ENCODE peak calls at places on chromosomes 1 and 21, in nine cellular contexts. M, L, D, V, R, H, N, C and Q are unnamed samples.

GRCh38 chr1:103056423-103056822 is 51.9 kb downstream of the COL11A1 start:
- DNase-seq in D (no peak), R (no peak), H (no peak), V (peak; percentile 3), L (no peak), N (peak; percentile 12), M (no peak), C (no peak), Q (no peak)

GRCh38 chr1:18217398-18218043 is 109.9 kb downstream of the IGSF21 start:
- DNase-seq in L (no peak), R (peak; percentile 26), V (peak; percentile 17), H (no peak), M (no peak), C (peak; percentile 80), D (no peak), N (peak; percentile 37), Q (peak; percentile 15)

GRCh38 chr1:119711804-119712341 is at the start of gene PHGDH:
- DNase-seq in M (peak; percentile 88), L (no peak), R (peak; percentile 89), H (peak; percentile 76), N (peak; percentile 89), C (peak; percentile 96), D (no peak), V (peak; percentile 79), Q (peak; percentile 45)

GRCh38 chr1:25877155-25877554 is 1.6 kb upstream of the PAQR7 start:
- DNase-seq in R (no peak), V (no peak), D (no peak), H (no peak), N (no peak), M (no peak), L (no peak), C (no peak), Q (no peak)

GRCh38 chr1:212234431-212235298 is 50.5 kb upstream of the PPP2R5A start:
- DNase-seq in N (peak; percentile 73), H (peak; percentile 75), D (no peak), R (no peak), C (no peak), V (peak; percentile 96), M (peak; percentile 97), L (peak; percentile 4), Q (no peak)

GRCh38 chr1:81432654-81433109 is 368.1 kb upstream of the ADGRL2 start:
- DNase-seq in M (no peak), N (no peak), V (no peak), H (no peak), D (no peak), L (no peak), C (no peak), R (no peak), Q (no peak)

GRCh38 chr1:43451701-43452532 is 1.8 kb downstream of the HYI start:
- DNase-seq in V (no peak), C (no peak), L (no peak), N (no peak), M (no peak), D (no peak), H (no peak), R (no peak), Q (no peak)

GRCh38 chr1:236172041-236172579 is 29.8 kb downstream of the GPR137B start:
- DNase-seq in V (no peak), C (no peak), R (no peak), M (no peak), H (no peak), N (no peak), L (no peak), D (no peak), Q (no peak)

GRCh38 chr1:214397497-214397896 is 116.5 kb downstream of the SMYD2 start:
- DNase-seq in D (no peak), R (no peak), N (no peak), H (no peak), L (no peak), C (no peak), M (no peak), V (no peak), Q (no peak)

GRCh38 chr1:8211620-8212442 is 106.1 kb upstream of the SLC45A1 start:
- DNase-seq in M (peak; percentile 100), H (no peak), C (peak; percentile 43), N (peak; percentile 72), L (no peak), D (no peak), R (no peak), V (peak; percentile 99), Q (no peak)

GRCh38 chr1:230548997-230549396 is 93.3 kb upstream of the COG2 start:
- DNase-seq in R (no peak), L (no peak), N (no peak), V (no peak), C (no peak), D (no peak), H (no peak), M (no peak), Q (no peak)

GRCh38 chr1:202084791-202085681 is 37.7 kb upstream of the GPR37L1 start:
- DNase-seq in V (no peak), M (no peak), L (no peak), C (peak; percentile 32), D (no peak), R (peak; percentile 28), H (no peak), N (peak; percentile 65), Q (no peak)

GRCh38 chr21:33219961-33220360 is 9.8 kb upstream of the IFNAR2 start:
- DNase-seq in M (no peak), L (no peak), C (no peak), H (no peak), V (no peak), R (no peak), D (no peak), N (no peak), Q (no peak)

GRCh38 chr1:230465701-230466100 is 39.6 kb upstream of the PGBD5 start:
- DNase-seq in R (no peak), C (no peak), L (no peak), D (no peak), M (no peak), N (no peak), V (no peak), H (no peak), Q (no peak)

GRCh38 chr1:110542730-110543129 is 23.8 kb upstream of the KCNA10 start:
- DNase-seq in M (peak; percentile 38), D (no peak), R (no peak), L (no peak), H (no peak), V (peak; percentile 41), C (peak; percentile 51), N (peak; percentile 72), Q (no peak)

GRCh38 chr1:51728611-51729155 is 111.8 kb downstream of the OSBPL9 start:
- DNase-seq in M (peak; percentile 3), D (no peak), L (no peak), R (no peak), H (no peak), C (peak; percentile 13), V (peak; percentile 29), N (no peak), Q (no peak)

GRCh38 chr1:156135930-156136871 is 17.2 kb upstream of the SEMA4A start:
- DNase-seq in N (no peak), C (no peak), R (no peak), D (no peak), L (no peak), V (no peak), M (no peak), H (no peak), Q (no peak)

GRCh38 chr1:156136970-156137483 is 16.4 kb upstream of the SEMA4A start:
- DNase-seq in N (no peak), M (no peak), R (no peak), L (no peak), D (no peak), C (peak; percentile 75), H (no peak), V (no peak), Q (no peak)

GRCh38 chr1:156130578-156130942 is 16.0 kb downstream of the LMNA start:
- DNase-seq in L (no peak), D (no peak), R (no peak), N (no peak), M (no peak), H (no peak), V (no peak), C (no peak), Q (no peak)

GRCh38 chr1:156138366-156138969 is 14.9 kb upstream of the SEMA4A start:
- DNase-seq in M (no peak), D (no peak), C (no peak), R (no peak), V (no peak), L (no peak), N (no peak), H (no peak), Q (no peak)

GRCh38 chr1:156134716-156135435 is 18.5 kb upstream of the SEMA4A start:
- DNase-seq in D (no peak), H (no peak), V (no peak), N (no peak), M (no peak), L (no peak), C (no peak), R (no peak), Q (no peak)
- H3K4me3 ChIP-seq in D (no peak overlapping the region), H (no peak overlapping the region), V (no peak overlapping the region), N (no peak overlapping the region), M (no peak overlapping the region), L (no peak overlapping the region), C (no peak overlapping the region), R (no peak overlapping the region), Q (no peak overlapping the region)

GRCh38 chr21:45471229-45472052 is 66.5 kb downstream of the COL18A1 start:
- DNase-seq in D (no peak), M (peak; percentile 95), V (peak; percentile 92), H (peak; percentile 69), L (no peak), C (no peak), R (peak; percentile 62), N (peak; percentile 75), Q (no peak)
- H3K4me3 ChIP-seq in D (no peak overlapping the region), M (peak overlapping the region; percentile 9), V (peak overlapping the region; percentile 5), H (no peak overlapping the region), L (peak overlapping the region; percentile 45), C (no peak overlapping the region), R (no peak overlapping the region), N (no peak overlapping the region), Q (no peak overlapping the region)

GRCh38 chr1:46673749-46674182 is 2.1 kb downstream of the TEX38 start:
- DNase-seq in N (peak; percentile 39), H (no peak), C (no peak), V (no peak), L (no peak), R (no peak), M (peak; percentile 30), D (no peak), Q (no peak)
- H3K4me3 ChIP-seq in N (no peak overlapping the region), H (no peak overlapping the region), C (no peak overlapping the region), V (no peak overlapping the region), L (no peak overlapping the region), R (no peak overlapping the region), M (no peak overlapping the region), D (no peak overlapping the region), Q (no peak overlapping the region)

DNA sequence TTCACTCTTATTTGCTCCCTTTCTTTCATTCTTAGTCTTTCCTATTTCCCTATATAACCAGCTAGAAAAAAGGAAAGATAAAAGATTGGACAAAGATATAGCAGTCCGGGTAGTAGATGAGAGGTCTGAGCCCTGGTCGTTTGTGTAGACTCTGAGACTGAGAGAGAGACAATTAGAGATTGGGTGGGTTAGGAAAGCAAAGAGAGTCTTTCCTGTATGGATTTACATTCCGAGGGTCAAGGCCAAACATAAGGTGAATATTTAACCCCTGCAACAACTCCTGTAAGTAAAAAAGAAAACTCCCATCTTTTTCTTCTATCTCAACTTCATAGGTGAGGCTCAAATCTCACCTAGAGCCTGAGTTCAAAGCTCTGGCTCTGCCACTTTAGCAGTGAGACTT is 218.0 kb upstream of the FGGY start:
- DNase-seq in V (no peak), H (no peak), R (no peak), L (no peak), D (no peak), M (no peak), N (no peak), C (peak; percentile 31), Q (no peak)
- H3K4me3 ChIP-seq in V (no peak overlapping the region), H (no peak overlapping the region), R (no peak overlapping the region), L (no peak overlapping the region), D (no peak overlapping the region), M (no peak overlapping the region), N (no peak overlapping the region), C (peak overlapping the region; percentile 1), Q (no peak overlapping the region)